ENCODE peak calls at places on chromosomes 1 and 21, in four cellular contexts. K is astrocyte of the spinal cord, S is omental fat pad, L is fibroblast of mammary gland. U is an unnamed sample.

GRCh38 chr1:104120488-104120887 is 370.8 kb downstream of the AMY1C start:
- DNase-seq in K (no peak), S (no peak), L (no peak), U (no peak)

GRCh38 chr1:232590742-232591082 is 39.2 kb downstream of the SIPA1L2 start:
- DNase-seq in K (no peak), S (no peak), L (no peak), U (no peak)

GRCh38 chr1:41918450-41919043 is at the start of gene HIVEP3:
- DNase-seq in K (no peak), S (no peak), L (peak; percentile 24), U (no peak)

GRCh38 chr1:78617615-78618026 is 2.6 kb upstream of the IFI44L start:
- DNase-seq in K (peak; percentile 87), S (no peak), L (peak; percentile 86), U (peak; percentile 42)

GRCh38 chr1:216183427-216183826 is 239.8 kb downstream of the USH2A start:
- DNase-seq in K (no peak), S (no peak), L (peak; percentile 8), U (no peak)

GRCh38 chr1:39688706-39689105 is 2.5 kb downstream of the HPCAL4 start:
- DNase-seq in K (no peak), S (no peak), L (no peak), U (no peak)

GRCh38 chr1:67795179-67795916 is 37.9 kb downstream of the GNG12 start:
- DNase-seq in K (no peak), S (no peak), L (no peak), U (no peak)

GRCh38 chr1:243959998-243960397 is 91.1 kb upstream of the ZBTB18 start:
- DNase-seq in K (no peak), S (no peak), L (no peak), U (no peak)

GRCh38 chr21:37580690-37581089 is 214.1 kb downstream of the DYRK1A start:
- DNase-seq in K (no peak), S (no peak), L (no peak), U (no peak)

GRCh38 chr21:36850372-36850771 is 116.1 kb downstream of the HLCS start:
- DNase-seq in K (no peak), S (no peak), L (no peak), U (no peak)

GRCh38 chr1:229664133-229664689 is 38.2 kb downstream of the URB2 start:
- DNase-seq in K (peak; percentile 46), S (peak; percentile 50), L (peak; percentile 14), U (no peak)

GRCh38 chr1:15304708-15305326 is 57.8 kb downstream of the FHAD1 start:
- DNase-seq in K (peak; percentile 27), S (peak; percentile 74), L (peak; percentile 49), U (peak; percentile 80)

GRCh38 chr1:157678721-157679120 is 21.8 kb downstream of the FCRL3 start:
- DNase-seq in K (no peak), S (no peak), L (no peak), U (no peak)

GRCh38 chr1:153958111-153958960 is at the start of gene CRTC2:
- DNase-seq in K (peak; percentile 97), S (peak; percentile 98), L (peak; percentile 98), U (peak; percentile 93)

GRCh38 chr21:31354122-31354521 is 10.1 kb upstream of the TIAM1 start:
- DNase-seq in K (no peak), S (no peak), L (peak; percentile 15), U (no peak)

GRCh38 chr21:21101911-21102310 is 103.7 kb downstream of the NCAM2 start:
- DNase-seq in K (peak; percentile 67), S (no peak), L (peak; percentile 49), U (no peak)

GRCh38 chr1:83497563-83497962 is 501.4 kb downstream of the TTLL7 start:
- DNase-seq in K (no peak), S (no peak), L (peak; percentile 29), U (no peak)

GRCh38 chr1:27940297-27940696 is 5.5 kb downstream of the SMPDL3B start:
- DNase-seq in K (no peak), S (no peak), L (peak; percentile 24), U (no peak)

GRCh38 chr1:92186081-92186480 is 31.6 kb upstream of the C1orf146 start:
- DNase-seq in K (peak; percentile 65), S (no peak), L (peak; percentile 63), U (no peak)

GRCh38 chr1:172002725-172003345 is 161.5 kb downstream of the DNM3 start:
- DNase-seq in K (peak; percentile 81), S (no peak), L (peak; percentile 73), U (no peak)

GRCh38 chr1:47474278-47475193 is 36.7 kb downstream of the FOXD2 start:
- DNase-seq in K (no peak), S (no peak), L (no peak), U (no peak)

GRCh38 chr1:211643324-211644212 is 31.9 kb downstream of the NEK2 start:
- DNase-seq in K (peak; percentile 37), S (no peak), L (no peak), U (no peak)

GRCh38 chr1:227170361-227171166 is 147.7 kb downstream of the CDC42BPA start:
- DNase-seq in K (peak; percentile 52), S (no peak), L (peak; percentile 80), U (no peak)

GRCh38 chr1:226809785-226810571 is 60.4 kb upstream of the PSEN2 start:
- DNase-seq in K (peak; percentile 90), S (no peak), L (no peak), U (no peak)

GRCh38 chr1:82542766-82543165 is 742.0 kb downstream of the ADGRL2 start:
- DNase-seq in K (peak; percentile 30), S (no peak), L (no peak), U (no peak)

GRCh38 chr1:155513300-155513926 is 49.2 kb downstream of the ASH1L start:
- DNase-seq in K (peak; percentile 6), S (no peak), L (peak; percentile 77), U (no peak)

GRCh38 chr1:105072446-105072845 is 1322.7 kb downstream of the AMY1C start:
- DNase-seq in K (no peak), S (no peak), L (no peak), U (no peak)

DNA sequence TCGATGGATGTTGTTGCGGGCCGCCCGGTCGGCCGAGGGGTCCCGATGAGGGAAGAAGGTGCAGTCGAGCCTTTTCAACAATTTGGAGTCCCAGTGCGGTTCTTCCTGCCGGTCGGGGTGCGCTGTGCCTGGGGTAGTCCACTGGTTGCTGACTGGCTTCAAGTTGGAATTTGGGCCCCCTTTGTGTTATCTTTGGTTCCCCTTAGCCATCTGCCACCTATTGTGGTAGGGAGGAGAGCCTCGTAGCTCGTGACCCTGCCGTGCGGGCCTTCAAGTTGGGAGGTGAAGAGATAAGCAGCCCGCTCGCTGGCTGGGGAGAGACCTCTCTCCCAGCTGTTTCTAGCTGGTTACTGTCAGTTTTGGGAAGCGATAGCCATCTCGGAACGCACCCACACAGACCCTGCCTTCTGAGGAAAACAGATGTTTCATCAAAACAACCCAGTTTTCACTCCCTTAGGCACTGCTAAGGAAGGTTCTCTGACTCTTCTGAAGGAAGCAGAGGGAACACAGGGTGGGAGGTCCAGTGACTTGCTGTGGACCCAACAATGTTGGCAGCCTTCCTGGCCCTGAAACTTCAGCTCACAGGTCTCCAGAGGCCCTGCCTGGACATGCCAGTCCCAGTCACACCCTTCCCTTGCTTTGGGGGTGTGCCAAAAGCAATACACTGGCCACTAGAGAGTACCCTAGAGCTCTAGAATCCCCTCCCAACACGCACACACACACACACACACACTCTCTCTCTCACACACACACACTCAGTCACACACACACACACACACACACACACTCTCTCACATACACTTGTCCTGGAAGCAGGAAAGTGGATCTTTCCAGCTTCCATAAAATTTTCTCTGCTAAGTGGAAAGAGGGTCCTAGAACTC is 1.0 kb downstream of the BTG2 start:
- DNase-seq in K (peak; percentile 79), S (no peak), L (peak; percentile 75), U (no peak)
- TF ChIP-seq CTCF in K (no peak), S (no peak), L (no peak), U (no peak)

DNA sequence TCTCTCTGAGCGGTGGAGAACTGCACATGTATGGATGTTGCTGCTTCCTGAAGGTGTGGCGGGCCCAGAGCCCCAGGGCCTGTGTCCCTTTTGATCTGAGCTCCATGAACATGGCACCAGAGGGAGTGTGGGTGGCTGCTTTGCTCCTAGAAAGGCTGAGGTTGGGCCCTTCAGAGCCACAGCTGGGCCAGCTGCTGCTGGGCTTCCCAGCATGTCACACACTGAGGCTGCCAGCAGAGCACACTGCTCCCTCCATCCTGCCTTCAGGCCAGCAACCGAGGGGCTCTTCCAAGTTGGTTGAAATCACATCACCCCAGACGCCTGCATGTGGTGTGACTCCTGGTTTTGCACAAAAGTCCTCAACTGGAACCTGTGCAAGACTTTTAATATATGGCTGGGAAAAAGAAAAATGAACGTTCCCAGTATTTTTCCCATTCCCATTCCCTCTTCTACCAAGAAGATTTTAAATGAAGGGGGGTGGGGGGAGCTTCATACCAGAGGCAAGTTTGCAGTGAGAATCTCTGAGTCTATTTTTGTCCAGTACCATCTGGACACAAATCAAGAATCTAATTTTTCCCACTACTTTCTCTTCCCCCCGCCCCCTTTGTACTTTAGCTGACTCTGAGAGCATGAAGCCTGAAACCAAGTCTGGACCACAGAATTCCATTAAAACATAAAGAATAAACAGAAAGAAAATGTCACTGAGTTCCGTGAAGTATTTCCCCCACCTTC is 26.2 kb upstream of the NGF start:
- DNase-seq in K (peak; percentile 83), S (no peak), L (peak; percentile 11), U (no peak)
- TF ChIP-seq CTCF in K (no peak), S (no peak), L (no peak), U (no peak)

GRCh38 chr1:183774938-183775337 is 30.0 kb upstream of the RGL1 start:
- DNase-seq in K (no peak), S (no peak), L (no peak), U (no peak)

GRCh38 chr1:183778006-183778405 is 26.9 kb upstream of the RGL1 start:
- DNase-seq in K (no peak), S (no peak), L (no peak), U (no peak)

GRCh38 chr1:183776731-183777130 is 28.2 kb upstream of the RGL1 start:
- DNase-seq in K (peak; percentile 73), S (no peak), L (peak; percentile 31), U (no peak)

GRCh38 chr1:183778568-183779433 is 26.1 kb upstream of the RGL1 start:
- DNase-seq in K (no peak), S (no peak), L (no peak), U (no peak)

DNA sequence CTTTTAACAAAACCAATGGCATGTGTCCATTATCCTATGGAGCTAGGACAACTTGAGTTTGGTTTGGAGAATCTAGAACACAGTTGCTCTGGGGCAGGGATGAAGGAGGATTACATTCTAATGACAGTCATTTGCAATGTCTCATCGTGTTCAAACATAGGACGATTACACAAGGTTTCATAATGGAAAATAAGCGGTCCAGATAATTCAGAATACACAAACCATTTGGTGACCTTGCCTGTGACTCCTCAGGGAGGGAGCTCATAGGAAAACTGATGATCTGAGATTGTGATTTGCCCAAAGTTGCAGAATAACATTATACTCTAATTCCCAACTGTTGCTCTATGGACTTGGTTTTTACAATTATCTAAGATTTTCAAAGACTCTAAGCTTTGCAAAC is 27.6 kb upstream of the RGL1 start:
- DNase-seq in K (no peak), S (no peak), L (peak; percentile 2), U (no peak)
- TF ChIP-seq CTCF in K (no peak), S (no peak), L (no peak), U (no peak)

GRCh38 chr1:63920154-63921117 is 146.6 kb downstream of the ROR1 start:
- DNase-seq in K (peak; percentile 72), S (no peak), L (peak; percentile 85), U (peak; percentile 46)
- TF ChIP-seq CTCF in K (peak; percentile 31), S (no peak), L (peak; percentile 59), U (peak; percentile 24)

U was measured in mesothelial cell of epicardium.